ENCODE peak calls at places on chromosomes 13 and 19, in seven cellular contexts. One of them, this sample, is unnamed.

GRCh38 chr13:39417131-39417530 is 185.9 kb downstream of the LHFPL6 start:
- DNase-seq in sigmoid colon: no peak
- DNase-seq in BJ: no peak
- DNase-seq in heart left ventricle: peak; percentile 32
- DNase-seq in adrenal gland: no peak
- DNase-seq in right lobe of liver: no peak
- DNase-seq in ascending aorta: no peak
- DNase-seq in this sample: no peak

GRCh38 chr13:36766295-36766694 is 52.7 kb upstream of the RFXAP start:
- DNase-seq in heart left ventricle: no peak
- DNase-seq in BJ: peak; percentile 17
- DNase-seq in adrenal gland: no peak
- DNase-seq in right lobe of liver: no peak
- DNase-seq in ascending aorta: no peak
- DNase-seq in sigmoid colon: no peak
- DNase-seq in this sample: peak; percentile 63

GRCh38 chr19:33781996-33782395 is 14.7 kb upstream of the KCTD15 start:
- DNase-seq in heart left ventricle: no peak
- DNase-seq in BJ: no peak
- DNase-seq in sigmoid colon: no peak
- DNase-seq in ascending aorta: no peak
- DNase-seq in adrenal gland: no peak
- DNase-seq in right lobe of liver: no peak
- DNase-seq in this sample: no peak

GRCh38 chr13:32390048-32390447 is 37.9 kb downstream of the N4BP2L1 start:
- DNase-seq in adrenal gland: no peak
- DNase-seq in heart left ventricle: no peak
- DNase-seq in ascending aorta: no peak
- DNase-seq in right lobe of liver: no peak
- DNase-seq in sigmoid colon: no peak
- DNase-seq in BJ: no peak
- DNase-seq in this sample: no peak

GRCh38 chr19:35146746-35147466 is 3.9 kb downstream of the FXYD7 start:
- DNase-seq in ascending aorta: no peak
- DNase-seq in BJ: no peak
- DNase-seq in heart left ventricle: no peak
- DNase-seq in right lobe of liver: no peak
- DNase-seq in sigmoid colon: no peak
- DNase-seq in adrenal gland: no peak
- DNase-seq in this sample: no peak

GRCh38 chr13:27450921-27451461 is 627 bp upstream of the MTIF3 start:
- DNase-seq in ascending aorta: no peak
- DNase-seq in BJ: peak; percentile 12
- DNase-seq in adrenal gland: peak; percentile 23
- DNase-seq in right lobe of liver: peak; percentile 64
- DNase-seq in sigmoid colon: peak; percentile 73
- DNase-seq in heart left ventricle: peak; percentile 76
- DNase-seq in this sample: peak; percentile 69

GRCh38 chr13:37835392-37835791 is 34.2 kb downstream of the TRPC4 start:
- DNase-seq in adrenal gland: no peak
- DNase-seq in BJ: no peak
- DNase-seq in right lobe of liver: no peak
- DNase-seq in sigmoid colon: no peak
- DNase-seq in ascending aorta: no peak
- DNase-seq in heart left ventricle: no peak
- DNase-seq in this sample: no peak

GRCh38 chr13:43273362-43273761 is 250.0 kb downstream of the DNAJC15 start:
- DNase-seq in sigmoid colon: no peak
- DNase-seq in adrenal gland: no peak
- DNase-seq in right lobe of liver: no peak
- DNase-seq in BJ: no peak
- DNase-seq in heart left ventricle: no peak
- DNase-seq in ascending aorta: no peak
- DNase-seq in this sample: peak; percentile 16

GRCh38 chr19:41997851-41998229 is 3.8 kb upstream of the ATP1A3 start:
- DNase-seq in heart left ventricle: no peak
- DNase-seq in right lobe of liver: no peak
- DNase-seq in sigmoid colon: no peak
- DNase-seq in ascending aorta: no peak
- DNase-seq in BJ: no peak
- DNase-seq in adrenal gland: no peak
- DNase-seq in this sample: no peak

GRCh38 chr19:41999071-41999877 is 5.2 kb upstream of the ATP1A3 start:
- DNase-seq in heart left ventricle: peak; percentile 58
- DNase-seq in right lobe of liver: no peak
- DNase-seq in ascending aorta: no peak
- DNase-seq in adrenal gland: no peak
- DNase-seq in sigmoid colon: no peak
- DNase-seq in BJ: no peak
- DNase-seq in this sample: no peak

GRCh38 chr19:41998246-41999020 is 4.4 kb upstream of the ATP1A3 start:
- DNase-seq in ascending aorta: no peak
- DNase-seq in BJ: no peak
- DNase-seq in heart left ventricle: no peak
- DNase-seq in adrenal gland: no peak
- DNase-seq in sigmoid colon: no peak
- DNase-seq in right lobe of liver: no peak
- DNase-seq in this sample: no peak

GRCh38 chr19:41995959-41996797 is 2.1 kb upstream of the ATP1A3 start:
- DNase-seq in ascending aorta: no peak
- DNase-seq in BJ: no peak
- DNase-seq in heart left ventricle: no peak
- DNase-seq in right lobe of liver: no peak
- DNase-seq in sigmoid colon: no peak
- DNase-seq in adrenal gland: no peak
- DNase-seq in this sample: no peak

DNA sequence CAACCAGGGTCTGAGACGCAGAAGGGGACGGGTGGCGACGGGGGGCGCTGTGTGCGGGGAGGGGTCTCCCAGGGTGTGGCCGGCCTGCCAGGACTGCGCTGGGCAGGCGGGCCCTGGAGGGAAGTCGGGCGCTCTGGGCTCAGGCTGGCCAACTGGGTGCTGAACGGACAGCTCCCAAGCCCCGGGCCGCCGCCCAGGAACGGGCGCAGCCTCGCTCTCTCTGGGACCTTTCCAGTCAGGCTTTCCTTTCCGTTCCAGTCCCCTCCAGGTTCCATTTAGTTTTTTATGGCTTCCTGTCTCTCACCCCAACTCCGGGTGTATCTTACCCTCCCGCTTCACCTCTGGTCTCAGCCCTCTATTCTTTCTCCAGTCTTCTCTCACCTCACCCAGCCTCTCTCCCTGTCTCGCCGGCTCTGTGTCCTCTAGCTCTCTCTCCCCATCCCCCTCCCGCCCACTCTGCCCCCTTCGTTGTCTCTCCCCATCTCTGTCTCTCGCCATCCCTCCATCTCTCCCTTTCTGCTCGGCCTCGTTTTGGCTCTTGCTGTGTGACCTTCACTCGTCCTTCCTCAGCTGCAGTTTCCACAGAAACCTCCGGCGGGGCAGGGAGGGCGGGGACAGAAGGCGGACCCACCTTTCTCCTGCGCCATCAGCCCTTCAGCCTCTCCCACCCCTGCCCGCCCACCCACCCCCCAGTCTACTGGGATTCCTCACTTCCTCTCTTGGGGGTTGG is 3.3 kb upstream of the ATP1A3 start:
- DNase-seq in sigmoid colon: no peak
- DNase-seq in right lobe of liver: no peak
- DNase-seq in BJ: no peak
- DNase-seq in ascending aorta: no peak
- DNase-seq in heart left ventricle: no peak
- DNase-seq in adrenal gland: peak; percentile 26
- DNase-seq in this sample: no peak
- H3K4me3 ChIP-seq in sigmoid colon: no peak overlapping the region
- H3K4me3 ChIP-seq in right lobe of liver: no peak overlapping the region
- H3K4me3 ChIP-seq in BJ: no peak overlapping the region
- H3K4me3 ChIP-seq in ascending aorta: no peak overlapping the region
- H3K4me3 ChIP-seq in heart left ventricle: peak overlapping the region; percentile 21
- H3K4me3 ChIP-seq in adrenal gland: no peak overlapping the region
- H3K4me3 ChIP-seq in this sample: no peak overlapping the region

DNA sequence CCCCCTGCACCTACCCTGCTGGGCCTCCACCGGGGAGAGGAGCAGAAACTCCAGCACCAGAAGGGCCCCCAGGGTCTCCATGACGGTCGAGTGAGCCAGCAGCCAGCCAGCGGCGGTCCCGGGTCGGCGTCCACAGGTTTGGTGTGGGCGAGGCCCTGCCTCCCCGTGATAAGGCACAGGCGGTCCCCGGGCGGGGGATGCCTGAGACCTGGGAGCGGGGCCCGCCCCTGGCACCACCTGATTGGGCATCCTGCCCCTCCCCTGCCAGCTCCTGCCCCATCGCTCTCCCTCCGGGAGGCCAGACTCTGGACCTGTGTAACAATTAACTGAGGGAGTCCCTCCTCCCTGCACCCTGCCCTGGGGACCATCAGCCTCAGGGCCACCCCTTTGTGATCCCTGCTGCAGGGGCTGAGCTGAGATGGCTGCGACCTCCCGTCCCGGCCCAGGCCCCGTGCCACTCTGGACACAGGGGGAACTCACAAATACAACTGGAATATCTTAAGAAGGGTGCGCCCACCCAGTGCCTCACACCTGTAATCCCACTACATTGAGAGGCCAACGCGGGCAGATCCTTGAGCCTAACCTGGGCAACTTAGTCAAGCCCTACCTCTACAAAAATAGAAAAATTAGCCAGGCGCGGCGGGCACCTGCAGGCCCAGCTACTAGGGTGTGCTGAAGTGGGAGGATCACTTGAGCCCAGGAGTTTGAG is at the start of gene SMIM24:
- DNase-seq in adrenal gland: no peak
- DNase-seq in ascending aorta: no peak
- DNase-seq in right lobe of liver: peak; percentile 80
- DNase-seq in BJ: no peak
- DNase-seq in sigmoid colon: no peak
- DNase-seq in heart left ventricle: no peak
- DNase-seq in this sample: no peak
- H3K27me3 ChIP-seq in adrenal gland: peaks cover 14% of the 10 kb centered on the region
- H3K27me3 ChIP-seq in ascending aorta: peaks cover 2% of the 10 kb centered on the region
- H3K27me3 ChIP-seq in right lobe of liver: peaks cover 4% of the 10 kb centered on the region
- H3K27me3 ChIP-seq in BJ: peaks cover 14% of the 10 kb centered on the region
- H3K27me3 ChIP-seq in sigmoid colon: peaks cover 48% of the 10 kb centered on the region
- H3K27me3 ChIP-seq in heart left ventricle: peaks cover 32% of the 10 kb centered on the region
- H3K27me3 ChIP-seq in this sample: peaks cover 28% of the 10 kb centered on the region

GRCh38 chr19:18587962-18588610 is 512 bp upstream of the REX1BD start:
- DNase-seq in adrenal gland: no peak
- DNase-seq in right lobe of liver: no peak
- DNase-seq in ascending aorta: no peak
- DNase-seq in sigmoid colon: no peak
- DNase-seq in heart left ventricle: no peak
- DNase-seq in BJ: no peak
- DNase-seq in this sample: no peak

GRCh38 chr19:18588611-18589379 is at the start of gene REX1BD:
- DNase-seq in adrenal gland: peak; percentile 79
- DNase-seq in right lobe of liver: peak; percentile 87
- DNase-seq in ascending aorta: no peak
- DNase-seq in heart left ventricle: peak; percentile 94
- DNase-seq in sigmoid colon: peak; percentile 94
- DNase-seq in BJ: no peak
- DNase-seq in this sample: no peak

GRCh38 chr19:18591735-18592385 is 3.3 kb downstream of the REX1BD start:
- DNase-seq in right lobe of liver: no peak
- DNase-seq in sigmoid colon: no peak
- DNase-seq in BJ: no peak
- DNase-seq in heart left ventricle: no peak
- DNase-seq in adrenal gland: no peak
- DNase-seq in ascending aorta: no peak
- DNase-seq in this sample: no peak

GRCh38 chr19:18589380-18590272 is 1.0 kb downstream of the REX1BD start:
- DNase-seq in ascending aorta: no peak
- DNase-seq in BJ: no peak
- DNase-seq in right lobe of liver: peak; percentile 83
- DNase-seq in heart left ventricle: peak; percentile 80
- DNase-seq in sigmoid colon: peak; percentile 85
- DNase-seq in adrenal gland: peak; percentile 73
- DNase-seq in this sample: no peak

DNA sequence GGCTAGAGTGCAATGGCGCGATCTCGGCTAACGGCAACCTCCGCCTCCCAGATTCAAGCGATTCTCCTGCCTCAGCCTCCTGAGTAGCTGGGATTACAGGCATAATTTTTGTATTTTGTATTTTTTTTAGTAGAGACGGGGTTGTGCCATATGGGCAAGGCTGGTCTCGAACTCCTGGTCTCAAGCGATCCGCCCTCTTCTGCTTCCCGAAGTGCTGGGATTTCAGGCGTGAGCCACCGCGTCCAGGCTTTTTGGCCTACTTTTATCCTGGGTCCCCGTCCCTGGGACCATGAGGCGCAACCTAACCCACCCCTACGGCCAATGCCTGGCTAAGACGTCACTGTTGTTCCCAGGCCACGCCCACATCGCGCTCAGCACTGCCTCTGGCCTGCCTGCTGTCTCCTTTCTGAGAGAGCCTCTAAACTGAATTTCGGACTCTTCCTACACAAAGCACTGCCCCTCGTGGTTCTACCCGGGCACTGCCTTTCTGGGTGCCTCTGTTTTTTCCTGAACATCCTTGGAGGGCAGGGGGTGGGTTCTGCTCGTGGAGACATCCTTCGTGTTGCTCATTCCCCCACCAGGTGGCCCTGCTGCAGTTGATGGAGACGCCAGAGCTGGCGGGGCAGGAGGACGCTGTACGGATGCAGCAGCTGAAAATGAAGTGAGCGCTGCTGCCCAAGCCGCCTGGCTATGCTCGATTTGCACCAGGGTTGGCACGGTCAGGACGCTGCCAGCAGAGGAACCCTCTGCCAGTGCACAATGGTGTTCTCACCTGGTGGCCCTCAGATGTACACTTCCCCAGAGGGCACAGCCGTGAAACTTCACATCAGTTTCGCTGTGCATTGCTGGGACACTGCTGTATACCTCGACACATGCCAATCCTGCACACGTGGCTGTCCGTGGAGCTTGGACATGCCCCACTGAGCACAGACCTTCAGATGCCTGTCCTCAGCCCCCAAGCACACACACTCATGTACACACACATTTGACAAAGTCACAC is 2.0 kb downstream of the REX1BD start:
- DNase-seq in heart left ventricle: no peak
- DNase-seq in BJ: no peak
- DNase-seq in ascending aorta: no peak
- DNase-seq in adrenal gland: no peak
- DNase-seq in sigmoid colon: peak; percentile 81
- DNase-seq in right lobe of liver: no peak
- DNase-seq in this sample: peak; percentile 56
- TF ChIP-seq CTCF in heart left ventricle: no peak
- TF ChIP-seq CTCF in BJ: peak; percentile 45
- TF ChIP-seq CTCF in ascending aorta: no peak
- TF ChIP-seq CTCF in adrenal gland: no peak
- TF ChIP-seq CTCF in sigmoid colon: no peak
- TF ChIP-seq CTCF in right lobe of liver: no peak
- TF ChIP-seq CTCF in this sample: peak; percentile 65

GRCh38 chr19:508204-509150 is 1.2 kb downstream of the TPGS1 start:
- DNase-seq in ascending aorta: no peak
- DNase-seq in sigmoid colon: peak; percentile 66
- DNase-seq in adrenal gland: peak; percentile 27
- DNase-seq in BJ: no peak
- DNase-seq in heart left ventricle: no peak
- DNase-seq in right lobe of liver: no peak
- DNase-seq in this sample: no peak

GRCh38 chr19:513368-514165 is 6.3 kb downstream of the TPGS1 start:
- DNase-seq in right lobe of liver: no peak
- DNase-seq in BJ: no peak
- DNase-seq in heart left ventricle: no peak
- DNase-seq in ascending aorta: no peak
- DNase-seq in adrenal gland: peak; percentile 16
- DNase-seq in sigmoid colon: no peak
- DNase-seq in this sample: no peak

GRCh38 chr19:511101-511841 is 4.0 kb downstream of the TPGS1 start:
- DNase-seq in right lobe of liver: no peak
- DNase-seq in heart left ventricle: no peak
- DNase-seq in ascending aorta: no peak
- DNase-seq in BJ: no peak
- DNase-seq in sigmoid colon: peak; percentile 86
- DNase-seq in adrenal gland: peak; percentile 13
- DNase-seq in this sample: no peak

GRCh38 chr19:512548-513365 is 5.5 kb downstream of the TPGS1 start:
- DNase-seq in ascending aorta: no peak
- DNase-seq in heart left ventricle: no peak
- DNase-seq in BJ: no peak
- DNase-seq in adrenal gland: peak; percentile 20
- DNase-seq in sigmoid colon: no peak
- DNase-seq in right lobe of liver: no peak
- DNase-seq in this sample: no peak

DNA sequence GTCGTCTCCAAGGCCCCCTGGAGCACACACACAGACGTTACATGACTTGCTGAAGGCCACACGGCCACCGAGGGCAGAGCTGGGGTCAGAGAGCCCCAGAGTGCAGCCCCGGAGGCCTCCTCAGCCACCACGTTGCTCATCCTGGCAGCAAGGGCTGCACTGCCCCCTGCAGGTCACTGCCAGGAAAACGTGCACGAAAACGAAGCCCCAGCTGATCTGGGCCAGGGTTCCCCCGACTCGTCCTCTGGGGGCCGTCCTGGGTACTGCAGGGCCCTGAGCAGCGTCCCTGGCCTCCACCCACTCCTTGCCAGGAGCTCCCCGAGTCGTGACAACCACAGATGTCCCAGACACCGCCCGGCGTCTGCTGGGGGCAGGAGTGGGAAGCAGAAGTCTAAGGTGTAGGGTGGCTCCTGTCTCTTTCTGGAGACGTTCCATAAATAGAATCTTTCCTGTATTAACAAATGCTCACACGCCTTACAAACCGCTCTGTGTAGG is 3.4 kb downstream of the TPGS1 start:
- DNase-seq in sigmoid colon: peak; percentile 88
- DNase-seq in adrenal gland: peak; percentile 86
- DNase-seq in ascending aorta: no peak
- DNase-seq in BJ: no peak
- DNase-seq in heart left ventricle: peak; percentile 86
- DNase-seq in right lobe of liver: peak; percentile 79
- DNase-seq in this sample: no peak
- H3K4me3 ChIP-seq in sigmoid colon: peak overlapping the region; percentile 4
- H3K4me3 ChIP-seq in adrenal gland: no peak overlapping the region
- H3K4me3 ChIP-seq in ascending aorta: no peak overlapping the region
- H3K4me3 ChIP-seq in BJ: no peak overlapping the region
- H3K4me3 ChIP-seq in heart left ventricle: peak overlapping the region; percentile 21
- H3K4me3 ChIP-seq in right lobe of liver: no peak overlapping the region
- H3K4me3 ChIP-seq in this sample: no peak overlapping the region